ENCODE peak calls at places on chromosomes 16 and 17, in eight cellular contexts. U, Q, G, D, N, O, M and I are unnamed samples.

GRCh38 chr17:828761-829160 is 46.6 kb downstream of the MRM3 start:
- DNase-seq in M (no peak), D (no peak), Q (no peak), U (no peak), O (no peak), N (no peak), G (no peak), I (no peak)

GRCh38 chr16:10938321-10938720 is 3.9 kb downstream of the DEXI start:
- DNase-seq in M (no peak), O (no peak), D (no peak), N (no peak), U (no peak), Q (no peak), G (no peak), I (no peak)

GRCh38 chr16:48317614-48318013 is 67.6 kb downstream of the SIAH1 start:
- DNase-seq in O (no peak), N (no peak), M (peak), U (no peak), G (no peak), D (peak), Q (no peak), I (peak)

GRCh38 chr17:31858647-31859486 is at the start of gene COPRS:
- DNase-seq in U (peak), Q (peak), O (peak), M (peak), D (peak), N (peak), G (peak), I (peak)

GRCh38 chr17:17780941-17781590 is 55.7 kb downstream of the SREBF1 start:
- DNase-seq in O (no peak), U (no peak), Q (peak), D (peak), M (peak), N (peak), G (peak), I (peak)

GRCh38 chr16:1457489-1458245 is 13.3 kb upstream of the CCDC154 start:
- DNase-seq in N (no peak), Q (no peak), U (no peak), D (no peak), O (no peak), G (no peak), M (no peak), I (no peak)

GRCh38 chr17:74271281-74271680 is 2.8 kb upstream of the DNAI2 start:
- DNase-seq in Q (no peak), M (no peak), N (no peak), O (no peak), D (no peak), U (no peak), G (no peak), I (no peak)

GRCh38 chr16:51401673-51402072 is 250.6 kb upstream of the SALL1 start:
- DNase-seq in O (no peak), D (no peak), G (no peak), M (no peak), N (no peak), Q (no peak), U (no peak), I (no peak)

DNA sequence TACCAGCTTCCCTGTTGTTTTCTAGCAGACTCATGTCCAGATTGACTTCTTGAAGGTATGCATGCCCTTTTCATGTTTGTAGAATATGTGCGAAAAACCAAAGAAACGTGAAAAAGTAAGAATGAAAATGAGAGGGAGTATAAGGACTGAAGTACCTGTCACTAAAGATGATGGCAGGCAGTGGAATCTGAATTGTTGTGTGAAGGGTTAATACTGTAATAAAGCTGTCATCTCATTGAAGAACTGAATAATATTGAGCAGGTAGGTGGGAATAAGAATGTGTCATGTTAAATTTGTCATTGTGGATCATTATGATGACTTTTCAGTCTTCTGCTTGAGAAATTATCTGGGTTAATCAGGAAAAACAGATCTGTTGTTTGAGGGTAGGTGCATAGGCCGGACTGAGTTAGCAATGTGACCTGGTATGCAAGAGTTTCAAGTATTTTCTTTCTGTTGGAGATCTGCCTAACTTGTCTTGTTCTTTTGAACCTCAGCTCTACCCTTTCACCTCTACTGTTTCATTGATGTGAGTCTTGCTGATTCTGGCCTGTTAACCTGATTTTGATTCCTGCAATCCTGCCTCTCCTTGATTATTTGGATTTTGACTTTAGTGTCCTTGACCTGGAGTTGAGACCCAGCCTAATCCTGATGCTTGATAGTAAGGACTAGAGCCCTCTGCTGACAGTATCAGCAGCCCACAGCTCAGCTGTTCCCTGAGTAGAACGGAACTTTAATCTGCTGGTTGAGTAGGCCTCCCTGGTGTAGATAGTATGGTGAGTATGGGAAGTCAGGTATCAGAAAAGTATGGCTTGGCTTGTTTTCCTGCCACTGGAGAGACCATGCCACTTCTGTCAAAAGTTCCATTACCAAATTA is 64.6 kb downstream of the MAP2K4 start:
- DNase-seq in D (no peak), M (no peak), U (no peak), Q (no peak), N (no peak), G (no peak), O (no peak), I (no peak)
- TF ChIP-seq CTCF in D (no peak), M (no peak), U (no peak), Q (no peak), N (no peak), G (no peak), O (no peak), I (no peak)

GRCh38 chr16:85349413-85350145 is 237.3 kb upstream of the CIBAR2 start:
- DNase-seq in U (no peak), D (no peak), M (no peak), Q (no peak), N (no peak), O (peak), G (no peak), I (no peak)
- TF ChIP-seq CTCF in U (no peak), D (no peak), M (no peak), Q (no peak), N (no peak), O (no peak), G (no peak), I (no peak)

GRCh38 chr16:27862953-27863352 is 200.6 kb downstream of the GSG1L start:
- DNase-seq in D (no peak), U (no peak), Q (no peak), M (no peak), G (no peak), O (no peak), N (no peak), I (no peak)

GRCh38 chr16:27860091-27860490 is 203.4 kb downstream of the GSG1L start:
- DNase-seq in G (no peak), U (no peak), M (no peak), D (no peak), Q (no peak), N (no peak), O (no peak), I (no peak)

GRCh38 chr16:27853651-27854050 is 209.9 kb downstream of the GSG1L start:
- DNase-seq in D (no peak), O (no peak), Q (no peak), N (no peak), M (no peak), G (no peak), U (no peak), I (no peak)

GRCh38 chr16:27863377-27863776 is 200.1 kb downstream of the GSG1L start:
- DNase-seq in G (no peak), U (no peak), Q (no peak), N (no peak), M (no peak), D (no peak), O (no peak), I (no peak)

DNA sequence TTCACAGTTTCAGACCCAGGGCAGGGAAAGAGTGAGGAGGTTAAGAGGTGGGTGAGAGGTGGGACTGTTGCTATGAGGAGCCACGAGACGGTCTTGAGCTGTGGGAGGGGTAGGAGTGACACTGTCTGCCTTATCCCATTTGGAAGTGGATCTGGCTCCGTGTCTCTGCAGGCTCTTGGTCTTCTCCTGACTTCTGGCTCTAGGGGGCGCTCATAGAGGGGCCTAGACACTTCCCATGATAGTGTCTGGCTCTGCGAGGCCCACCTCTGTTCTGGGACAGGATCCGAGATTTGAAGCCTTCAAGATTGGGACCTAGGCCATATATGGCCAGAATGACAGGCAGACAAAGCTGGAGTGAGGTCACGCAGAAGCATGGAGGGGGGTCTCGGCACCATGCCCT is 204.5 kb downstream of the GSG1L start:
- DNase-seq in D (no peak), O (no peak), U (no peak), M (no peak), N (no peak), Q (no peak), G (peak), I (no peak)
- TF ChIP-seq CTCF in D (no peak), O (no peak), U (no peak), M (peak), N (no peak), Q (no peak), G (no peak), I (no peak)

GRCh38 chr17:3506054-3506453 is 30.3 kb downstream of the ASPA start:
- DNase-seq in M (no peak), O (no peak), N (no peak), G (no peak), Q (no peak), D (no peak), U (no peak), I (no peak)

GRCh38 chr17:3502466-3502865 is 26.7 kb downstream of the ASPA start:
- DNase-seq in O (no peak), D (no peak), Q (no peak), G (no peak), M (no peak), U (no peak), N (no peak), I (peak)

GRCh38 chr17:3510090-3510489 is 34.3 kb downstream of the ASPA start:
- DNase-seq in U (no peak), N (no peak), D (no peak), Q (no peak), M (no peak), G (no peak), O (no peak), I (no peak)

GRCh38 chr17:3505008-3505407 is 29.2 kb downstream of the ASPA start:
- DNase-seq in N (peak), M (no peak), Q (no peak), O (no peak), D (no peak), U (no peak), G (no peak), I (no peak)
- TF ChIP-seq CTCF in N (no peak), M (no peak), Q (no peak), O (no peak), D (no peak), U (no peak), G (no peak), I (no peak)

GRCh38 chr16:12862327-12862726 is 39.1 kb upstream of the SHISA9 start:
- DNase-seq in U (no peak), O (no peak), M (no peak), N (no peak), G (no peak), D (no peak), Q (no peak), I (no peak)
- TF ChIP-seq CTCF in U (no peak), O (no peak), M (no peak), N (no peak), G (no peak), D (no peak), Q (no peak), I (no peak)

GRCh38 chr17:39563476-39563875 is 44.2 kb downstream of the NEUROD2 start:
- DNase-seq in O (no peak), U (no peak), N (no peak), G (peak), M (no peak), Q (no peak), D (no peak), I (no peak)

GRCh38 chr17:39568710-39569109 is 39.0 kb downstream of the NEUROD2 start:
- DNase-seq in Q (no peak), D (no peak), M (no peak), U (no peak), N (no peak), G (no peak), O (no peak), I (no peak)

GRCh38 chr17:39566092-39566491 is 41.6 kb downstream of the NEUROD2 start:
- DNase-seq in G (no peak), M (no peak), D (no peak), O (no peak), U (no peak), Q (no peak), N (no peak), I (no peak)

DNA sequence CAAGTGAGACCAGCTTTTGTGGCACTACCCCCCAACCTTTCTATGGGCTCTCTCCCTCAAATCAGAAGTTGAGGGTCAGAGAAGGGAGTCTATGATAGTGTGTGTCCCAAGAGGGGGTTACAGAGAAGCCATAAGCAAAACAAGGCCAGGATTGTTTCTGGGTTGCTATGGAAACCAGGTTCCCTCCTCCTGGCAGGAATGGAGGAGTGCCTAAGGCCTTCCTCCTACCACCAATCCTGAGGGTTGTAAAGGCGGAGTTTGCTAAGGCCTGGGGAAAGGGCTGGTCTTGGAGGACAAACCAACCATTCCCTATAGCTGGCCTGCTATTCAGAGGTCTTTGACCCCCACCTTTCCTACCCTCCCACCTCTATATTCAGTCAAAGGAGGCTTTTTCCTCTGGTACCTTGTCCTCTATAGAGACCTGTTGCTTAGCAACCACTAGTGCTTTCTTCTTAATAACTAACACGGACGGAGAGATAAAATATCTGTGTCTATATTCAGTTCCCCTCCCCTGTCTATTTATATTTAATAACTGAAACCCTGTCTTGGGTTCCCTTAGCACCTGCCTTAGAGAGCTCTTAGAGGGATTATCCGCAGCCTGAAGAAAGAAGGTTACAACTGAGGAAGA is 43.4 kb downstream of the NEUROD2 start:
- DNase-seq in D (no peak), N (no peak), U (no peak), M (no peak), O (no peak), Q (no peak), G (peak), I (no peak)
- TF ChIP-seq CTCF in D (no peak), N (no peak), U (no peak), M (no peak), O (no peak), Q (no peak), G (no peak), I (no peak)

GRCh38 chr16:72149676-72150464 is 22.1 kb downstream of the PMFBP1 start:
- DNase-seq in O (no peak), U (no peak), D (no peak), N (no peak), G (no peak), Q (no peak), M (no peak), I (no peak)
- TF ChIP-seq CTCF in O (peak), U (no peak), D (no peak), N (no peak), G (no peak), Q (peak), M (peak), I (no peak)

GRCh38 chr17:64103751-64104364 is 26.1 kb downstream of the ERN1 start:
- DNase-seq in N (no peak), D (no peak), G (no peak), M (no peak), O (no peak), U (no peak), Q (no peak), I (peak)

GRCh38 chr17:64097196-64097936 is 32.6 kb downstream of the ERN1 start:
- DNase-seq in M (no peak), D (no peak), Q (no peak), O (no peak), G (no peak), N (no peak), U (no peak), I (peak)

GRCh38 chr17:64095144-64095882 is 34.6 kb downstream of the ERN1 start:
- DNase-seq in U (no peak), M (no peak), O (no peak), N (no peak), G (no peak), Q (no peak), D (peak), I (no peak)

GRCh38 chr17:64096037-64096436 is 33.9 kb downstream of the ERN1 start:
- DNase-seq in U (no peak), M (no peak), O (no peak), Q (no peak), D (no peak), N (no peak), G (no peak), I (no peak)

DNA sequence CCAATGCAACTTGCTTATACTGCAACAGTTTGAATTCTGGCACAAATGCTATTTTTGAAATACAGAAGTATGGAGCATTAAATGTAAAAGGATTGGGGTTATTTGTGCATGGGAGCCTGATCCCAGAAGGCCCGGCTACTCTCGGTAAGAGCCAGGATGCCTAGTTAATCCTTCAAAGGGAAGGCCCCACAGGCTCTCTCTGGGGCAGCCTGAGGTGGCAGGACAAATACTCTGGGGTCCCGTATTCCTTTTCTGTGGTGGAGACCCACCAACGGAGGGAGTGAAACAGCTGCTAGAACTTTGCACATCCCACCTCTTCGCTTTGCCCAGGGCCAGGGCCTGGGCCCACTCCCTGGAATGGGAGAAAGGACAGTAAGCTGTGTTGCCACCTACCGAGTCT is 30.4 kb downstream of the ERN1 start:
- DNase-seq in U (no peak), Q (no peak), O (no peak), M (no peak), D (no peak), G (no peak), N (no peak), I (no peak)
- TF ChIP-seq CTCF in U (no peak), Q (no peak), O (no peak), M (no peak), D (no peak), G (no peak), N (no peak), I (no peak)

DNA sequence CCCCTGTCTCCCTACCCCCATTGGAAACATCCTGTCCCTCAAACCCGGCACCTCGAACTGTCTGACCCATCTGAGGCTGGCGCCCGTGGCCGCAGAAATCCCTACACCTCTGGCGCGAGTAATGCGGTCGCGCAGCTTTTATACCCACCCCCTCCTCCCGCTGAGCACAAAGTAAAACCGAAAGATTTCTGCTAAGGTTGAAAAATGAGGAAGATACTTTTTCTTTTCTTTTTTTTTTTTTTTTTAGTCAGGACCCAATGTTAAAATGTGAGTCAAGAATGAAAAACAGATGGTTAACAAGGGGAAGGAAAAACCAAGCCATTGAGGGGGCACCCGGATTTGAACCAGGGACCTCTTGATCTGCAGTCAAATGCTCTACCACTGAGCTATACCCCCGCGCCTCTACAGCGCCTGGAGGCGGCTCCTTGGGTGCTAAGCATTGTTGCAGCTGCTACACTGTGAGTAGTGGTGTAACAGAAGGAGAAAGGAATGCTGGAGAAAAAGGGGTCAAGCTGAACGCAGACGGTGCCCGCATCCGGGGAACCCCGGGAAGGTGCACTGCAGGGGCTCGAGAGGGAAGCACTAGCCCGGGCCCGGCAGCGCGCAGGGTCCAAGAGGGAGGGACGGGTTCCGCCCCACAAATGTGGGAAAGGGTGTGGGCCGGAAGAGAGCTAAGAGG is 751 bp upstream of the LASP1 start:
- DNase-seq in D (peak), Q (peak), G (peak), N (peak), O (peak), U (peak), M (no peak), I (peak)
- TF ChIP-seq CTCF in D (peak), Q (peak), G (no peak), N (no peak), O (peak), U (no peak), M (no peak), I (no peak)

DNA sequence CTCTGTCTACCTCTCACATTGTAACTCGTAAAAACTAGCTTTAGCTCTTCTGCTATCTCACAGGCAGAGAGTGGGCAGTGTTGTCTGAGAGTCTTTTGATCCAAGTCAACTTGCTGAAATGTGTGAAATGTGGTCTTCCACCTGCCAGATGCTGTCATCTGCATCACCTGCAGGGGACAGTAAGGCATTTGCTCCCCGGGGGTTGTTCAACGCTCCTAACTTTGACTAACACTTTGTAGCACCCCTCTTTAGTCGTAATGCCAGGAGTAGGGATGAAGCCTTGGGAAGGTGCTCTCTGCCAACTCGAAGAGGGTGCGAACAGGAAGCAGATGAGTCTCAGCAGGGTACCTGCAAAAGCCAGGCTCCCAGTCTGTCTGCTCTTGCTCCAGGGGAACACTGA is 36.1 kb downstream of the SNX11 start:
- DNase-seq in M (no peak), O (no peak), U (no peak), D (no peak), Q (no peak), G (no peak), N (no peak), I (no peak)
- TF ChIP-seq CTCF in M (no peak), O (no peak), U (no peak), D (no peak), Q (no peak), G (no peak), N (no peak), I (no peak)